ENCODE peak calls at places on chromosomes 13 and 19, in eight cellular contexts. P, S, V, J, E, D, Z and A are unnamed samples.
A peak's percentile ranks its signal among the peaks of the same experiment; 100 is the strongest.

GRCh38 chr19:46637224-46637623 is 1.2 kb upstream of the GNG8 start:
- DNase-seq in P (no peak), S (no peak), V (no peak), J (no peak), E (no peak), D (no peak), Z (no peak), A (no peak)

GRCh38 chr19:6682607-6683128 is 12.7 kb upstream of the TNFSF14 start:
- DNase-seq in P (no peak), S (no peak), V (no peak), J (no peak), E (no peak), D (no peak), Z (no peak), A (no peak)

GRCh38 chr19:8657869-8658268 is 27.4 kb downstream of the NFILZ start:
- DNase-seq in P (no peak), S (no peak), V (no peak), J (no peak), E (no peak), D (no peak), Z (no peak), A (no peak)

GRCh38 chr13:36431204-36432105 is 840 bp upstream of the CCNA1 start:
- DNase-seq in P (no peak), S (no peak), V (no peak), J (no peak), E (no peak), D (no peak), Z (no peak), A (no peak)

GRCh38 chr19:34667349-34668076 is 9.4 kb downstream of the SCGB2B2 start:
- DNase-seq in P (peak; percentile 24), S (no peak), V (no peak), J (no peak), E (peak; percentile 44), D (no peak), Z (no peak), A (no peak)

GRCh38 chr13:27868639-27869435 is 51.0 kb upstream of the PDX1 start:
- DNase-seq in P (peak; percentile 16), S (no peak), V (no peak), J (no peak), E (peak; percentile 32), D (no peak), Z (no peak), A (peak; percentile 9)

GRCh38 chr13:57630661-57631606 is 610 bp upstream of the PCDH17 start:
- DNase-seq in P (no peak), S (no peak), V (no peak), J (no peak), E (no peak), D (no peak), Z (no peak), A (peak; percentile 78)

GRCh38 chr13:108508263-108508662 is 121.1 kb upstream of the MYO16 start:
- DNase-seq in P (peak; percentile 48), S (no peak), V (no peak), J (no peak), E (peak; percentile 51), D (peak; percentile 10), Z (no peak), A (peak; percentile 38)

GRCh38 chr19:37855098-37855497 is 51.3 kb downstream of the WDR87 start:
- DNase-seq in P (peak; percentile 11), S (peak; percentile 39), V (no peak), J (peak; percentile 20), E (peak; percentile 20), D (no peak), Z (no peak), A (peak; percentile 12)

GRCh38 chr13:88674841-88675240 is 1003.7 kb downstream of the SLITRK5 start:
- DNase-seq in P (no peak), S (no peak), V (no peak), J (no peak), E (no peak), D (no peak), Z (no peak), A (no peak)

GRCh38 chr13:36131931-36132297 is 732 bp upstream of the DCLK1 start:
- DNase-seq in P (peak; percentile 51), S (peak; percentile 29), V (no peak), J (no peak), E (peak; percentile 91), D (no peak), Z (peak; percentile 81), A (no peak)

GRCh38 chr19:19486343-19487076 is 28.8 kb downstream of the TSSK6 start:
- DNase-seq in P (no peak), S (no peak), V (no peak), J (no peak), E (no peak), D (no peak), Z (no peak), A (no peak)

GRCh38 chr19:19489804-19490204 is 25.5 kb downstream of the TSSK6 start:
- DNase-seq in P (no peak), S (no peak), V (no peak), J (no peak), E (no peak), D (no peak), Z (no peak), A (no peak)

GRCh38 chr19:19487077-19488040 is 28.0 kb downstream of the TSSK6 start:
- DNase-seq in P (no peak), S (no peak), V (no peak), J (no peak), E (no peak), D (no peak), Z (no peak), A (no peak)

GRCh38 chr19:19488875-19489690 is 26.3 kb downstream of the TSSK6 start:
- DNase-seq in P (peak; percentile 96), S (peak; percentile 92), V (peak; percentile 96), J (peak; percentile 79), E (peak; percentile 96), D (peak; percentile 38), Z (peak; percentile 87), A (peak; percentile 86)

GRCh38 chr19:19488041-19488874 is 27.1 kb downstream of the TSSK6 start:
- DNase-seq in P (peak; percentile 34), S (peak; percentile 85), V (no peak), J (no peak), E (peak; percentile 56), D (no peak), Z (no peak), A (no peak)
- H3K4me3 ChIP-seq in P (no peak overlapping the region), S (no peak overlapping the region), V (no peak overlapping the region), J (peak overlapping the region; percentile 39), E (no peak overlapping the region), D (no peak overlapping the region), Z (no peak overlapping the region), A (no peak overlapping the region)

GRCh38 chr13:41506312-41506711 is 49.0 kb downstream of the RGCC start:
- DNase-seq in P (no peak), S (no peak), V (no peak), J (no peak), E (no peak), D (no peak), Z (no peak), A (no peak)
- TF ChIP-seq CTCF in P (no peak), S (no peak), V (no peak), J (no peak), E (no peak), D (no peak), Z (no peak), A (no peak)

GRCh38 chr13:24076636-24077035 is 83.9 kb upstream of the SPATA13 start:
- DNase-seq in P (no peak), S (no peak), V (no peak), J (no peak), E (no peak), D (no peak), Z (no peak), A (no peak)
- H3K4me3 ChIP-seq in P (no peak overlapping the region), S (peak overlapping the region; percentile 22), V (no peak overlapping the region), J (no peak overlapping the region), E (no peak overlapping the region), D (no peak overlapping the region), Z (no peak overlapping the region), A (no peak overlapping the region)

DNA sequence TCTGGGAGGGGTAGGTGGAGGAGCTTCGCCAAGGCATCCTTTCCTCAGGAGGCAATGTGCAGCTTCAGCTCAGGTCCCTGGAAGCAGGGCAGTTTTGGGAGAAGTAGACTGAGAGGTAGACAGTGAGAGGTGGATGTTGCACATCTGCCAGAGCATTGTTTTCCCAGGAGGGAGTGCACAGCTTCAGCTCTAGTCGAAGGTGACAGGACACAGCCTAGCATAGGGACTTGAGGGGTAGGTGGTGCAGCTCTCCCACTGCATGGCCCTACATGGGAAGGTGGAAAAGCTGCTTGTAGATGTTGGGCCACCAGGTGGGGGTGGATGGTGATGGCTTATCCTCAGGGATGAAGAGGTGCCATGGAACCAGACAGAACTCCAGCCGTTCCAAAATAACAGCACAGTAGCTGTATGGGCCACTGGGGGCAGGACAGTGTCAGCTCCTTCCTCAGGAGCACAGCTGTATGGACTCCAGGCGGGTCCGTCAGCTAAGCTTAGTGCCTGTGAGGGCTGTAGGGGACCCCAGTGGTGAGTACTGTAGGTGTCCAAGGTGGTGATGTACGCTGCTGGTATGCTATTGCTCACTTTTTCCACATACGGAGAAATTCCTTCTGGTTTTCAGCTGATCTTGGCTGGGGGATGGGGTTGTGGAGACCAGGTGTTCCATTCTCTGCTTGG is 17.4 kb upstream of the ZNF543 start:
- DNase-seq in P (no peak), S (no peak), V (no peak), J (no peak), E (no peak), D (no peak), Z (no peak), A (no peak)
- TF ChIP-seq CTCF in P (peak; percentile 12), S (no peak), V (no peak), J (no peak), E (no peak), D (no peak), Z (no peak), A (peak; percentile 3)

GRCh38 chr19:48258350-48258749 is 2.6 kb upstream of the CARD8 start:
- DNase-seq in P (peak; percentile 35), S (no peak), V (no peak), J (no peak), E (peak; percentile 3), D (no peak), Z (no peak), A (peak; percentile 16)
- H3K4me3 ChIP-seq in P (peak overlapping the region; percentile 8), S (no peak overlapping the region), V (no peak overlapping the region), J (no peak overlapping the region), E (no peak overlapping the region), D (no peak overlapping the region), Z (no peak overlapping the region), A (no peak overlapping the region)

GRCh38 chr19:42178791-42179500 is 38.5 kb downstream of the DEDD2 start:
- DNase-seq in P (no peak), S (no peak), V (no peak), J (no peak), E (no peak), D (peak; percentile 87), Z (no peak), A (no peak)
- TF ChIP-seq CTCF in P (peak; percentile 48), S (no peak), V (no peak), J (no peak), E (peak; percentile 39), D (peak; percentile 42), Z (no peak), A (peak; percentile 46)

GRCh38 chr19:53864308-53864836 is 3.3 kb upstream of the MYADM start:
- DNase-seq in P (no peak), S (peak; percentile 78), V (no peak), J (no peak), E (no peak), D (peak; percentile 79), Z (no peak), A (no peak)
- H3K4me3 ChIP-seq in P (no peak overlapping the region), S (no peak overlapping the region), V (no peak overlapping the region), J (no peak overlapping the region), E (no peak overlapping the region), D (peak overlapping the region; percentile 69), Z (no peak overlapping the region), A (no peak overlapping the region)

GRCh38 chr19:48117515-48118330 is 7.1 kb upstream of the PLA2G4C start:
- DNase-seq in P (no peak), S (no peak), V (no peak), J (no peak), E (no peak), D (no peak), Z (no peak), A (no peak)
- TF ChIP-seq CTCF in P (no peak), S (no peak), V (no peak), J (no peak), E (no peak), D (peak; percentile 7), Z (no peak), A (no peak)